ENCODE peak calls at places on chromosomes 4 and X, in four cellular contexts. C is OCI-LY7, G is SK-N-SH, I is hepatocyte. L is an unnamed sample.
A peak's percentile ranks its signal among the peaks of the same experiment; 100 is the strongest.

GRCh38 chr4:155639674-155640529 is 26.7 kb upstream of the GUCY1A1 start:
- DNase-seq in C (no peak), G (no peak), I (no peak), L (peak; percentile 16)

GRCh38 chr4:168766537-168767316 is 243.3 kb downstream of the CBR4 start:
- DNase-seq in C (no peak), G (no peak), I (no peak), L (peak; percentile 92)

GRCh38 chr4:139454646-139455045 is 725 bp downstream of the RAB33B start:
- DNase-seq in C (peak; percentile 31), G (no peak), I (no peak), L (no peak)

GRCh38 chr4:105896461-105896939 is 1.2 kb downstream of the NPNT start:
- DNase-seq in C (no peak), G (no peak), I (no peak), L (no peak)

GRCh38 chr4:117154251-117154650 is 68.9 kb upstream of the TRAM1L1 start:
- DNase-seq in C (no peak), G (no peak), I (no peak), L (no peak)

GRCh38 chrX:6990552-6991193 is 156.8 kb upstream of the STS start:
- DNase-seq in C (no peak), G (no peak), I (no peak), L (no peak)

GRCh38 chr4:76683154-76683553 is 214.8 kb downstream of the SOWAHB start:
- DNase-seq in C (no peak), G (no peak), I (no peak), L (no peak)

GRCh38 chr4:24428850-24429249 is 155.5 kb downstream of the DHX15 start:
- DNase-seq in C (no peak), G (no peak), I (no peak), L (no peak)

GRCh38 chr4:145618210-145618911 is 824 bp upstream of the MMAA start:
- DNase-seq in C (peak; percentile 40), G (peak; percentile 29), I (peak; percentile 15), L (no peak)

GRCh38 chr4:176988226-176988625 is 195.5 kb upstream of the VEGFC start:
- DNase-seq in C (no peak), G (no peak), I (peak; percentile 55), L (peak; percentile 92)

GRCh38 chrX:26586570-26586969 is 370.6 kb downstream of the MAGEB5 start:
- DNase-seq in C (no peak), G (no peak), I (no peak), L (no peak)

GRCh38 chr4:26871611-26872010 is 11.0 kb downstream of the STIM2 start:
- DNase-seq in C (no peak), G (peak; percentile 35), I (no peak), L (peak; percentile 71)

GRCh38 chr4:40856836-40857362 is 107.1 kb downstream of the NSUN7 start:
- DNase-seq in C (peak; percentile 79), G (peak; percentile 96), I (peak; percentile 84), L (peak; percentile 42)

GRCh38 chr4:141158219-141158618 is 24.9 kb upstream of the RNF150 start:
- DNase-seq in C (peak; percentile 38), G (peak; percentile 39), I (peak; percentile 44), L (no peak)

GRCh38 chr4:20376070-20376469 is 124.4 kb downstream of the SLIT2 start:
- DNase-seq in C (no peak), G (no peak), I (no peak), L (no peak)

GRCh38 chr4:40718571-40718970 is 31.2 kb upstream of the NSUN7 start:
- DNase-seq in C (no peak), G (no peak), I (peak; percentile 16), L (no peak)

GRCh38 chrX:69387559-69388487 is 116.3 kb upstream of the NALF2 start:
- DNase-seq in C (no peak), G (peak; percentile 78), I (peak; percentile 66), L (no peak)

GRCh38 chrX:33183366-33183765 is 28.0 kb downstream of the DMD start:
- DNase-seq in C (peak; percentile 94), G (peak; percentile 9), I (peak; percentile 15), L (peak; percentile 8)

GRCh38 chr4:7313991-7314390 is 120.7 kb downstream of the PSAPL1 start:
- DNase-seq in C (no peak), G (no peak), I (no peak), L (no peak)

GRCh38 chr4:7315286-7315685 is 119.4 kb downstream of the PSAPL1 start:
- DNase-seq in C (no peak), G (no peak), I (no peak), L (no peak)

GRCh38 chr4:7315935-7316334 is 118.8 kb downstream of the PSAPL1 start:
- DNase-seq in C (no peak), G (no peak), I (no peak), L (no peak)

GRCh38 chr4:7312691-7313090 is 120.4 kb downstream of the SORCS2 start:
- DNase-seq in C (no peak), G (no peak), I (no peak), L (no peak)

DNA sequence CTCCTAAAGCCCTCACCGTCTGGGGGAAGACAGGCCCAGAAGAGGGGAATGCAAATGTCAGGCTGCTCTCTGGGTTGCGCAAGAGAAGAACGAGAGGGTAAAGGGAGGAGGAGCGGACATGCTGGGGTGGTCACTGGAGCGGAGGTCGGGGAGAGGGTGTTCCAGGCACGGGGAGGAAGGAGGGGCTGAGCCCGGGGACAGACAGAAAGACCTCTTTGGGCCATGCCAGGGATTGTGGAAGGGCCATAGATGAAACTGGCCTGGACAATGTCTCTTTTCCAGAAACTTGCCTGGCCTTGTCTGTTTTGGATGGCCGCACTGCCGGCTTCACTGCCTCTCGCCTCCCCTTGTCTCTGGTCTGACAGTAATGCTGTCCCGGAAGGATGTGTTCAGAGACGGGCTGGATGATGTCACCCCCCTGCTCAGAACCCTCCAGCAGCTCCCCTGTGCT is 121.0 kb downstream of the SORCS2 start:
- DNase-seq in C (no peak), G (no peak), I (no peak), L (no peak)
- H3K4me1 ChIP-seq in C (no peaks in the 10 kb centered on the region), G (no peaks in the 10 kb centered on the region), I (no peaks in the 10 kb centered on the region), L (no peaks in the 10 kb centered on the region)

DNA sequence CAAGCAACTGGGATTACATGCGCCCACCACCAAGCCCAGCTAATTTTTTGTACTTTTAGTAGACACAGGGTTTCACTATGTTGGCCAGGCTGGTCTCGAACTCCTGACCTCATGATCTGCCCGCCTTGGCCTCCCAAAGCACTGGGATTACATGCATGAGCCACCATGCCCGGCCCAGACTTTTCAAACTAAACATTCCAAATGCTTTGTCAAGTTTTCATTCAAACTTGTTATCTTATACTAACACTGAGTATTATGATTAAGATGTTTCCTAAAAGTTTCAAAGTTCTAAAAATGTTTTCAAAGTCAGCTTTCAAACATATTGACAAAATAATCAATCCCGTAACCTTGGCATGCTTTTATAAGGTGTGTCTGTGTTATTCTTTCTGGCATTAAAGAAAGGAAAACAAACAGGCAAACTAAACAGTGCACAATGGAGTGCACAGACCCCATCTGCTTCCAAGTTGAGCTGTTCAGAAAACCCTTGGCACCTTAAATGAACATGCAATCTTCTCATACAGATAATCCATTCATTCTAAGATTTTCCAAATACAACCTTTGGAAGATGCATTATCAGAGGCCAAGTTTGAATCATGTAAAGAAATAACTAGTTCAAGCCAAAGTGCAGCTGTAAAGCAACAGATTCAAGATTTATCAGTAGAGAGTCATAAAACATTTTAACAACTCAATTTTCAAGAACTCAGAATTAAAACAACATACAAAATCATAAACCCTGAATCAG is 49.1 kb downstream of the ABCG2 start:
- DNase-seq in C (no peak), G (no peak), I (no peak), L (no peak)
- H2AFZ ChIP-seq in C (no peak overlapping the region), G (no peak overlapping the region), I (no peak overlapping the region), L (no peak overlapping the region)

GRCh38 chr4:102533916-102534315 is 32.8 kb downstream of the NFKB1 start:
- DNase-seq in C (no peak), G (no peak), I (no peak), L (no peak)

GRCh38 chr4:102529977-102530376 is 28.8 kb downstream of the NFKB1 start:
- DNase-seq in C (no peak), G (no peak), I (no peak), L (no peak)

GRCh38 chr4:102530986-102531385 is 29.8 kb downstream of the NFKB1 start:
- DNase-seq in C (no peak), G (no peak), I (no peak), L (no peak)

GRCh38 chr4:102533348-102533747 is 32.2 kb downstream of the NFKB1 start:
- DNase-seq in C (no peak), G (no peak), I (no peak), L (no peak)

GRCh38 chr4:102531441-102531840 is 30.3 kb downstream of the NFKB1 start:
- DNase-seq in C (no peak), G (no peak), I (no peak), L (peak; percentile 53)
- H3K4me1 ChIP-seq in C (no peaks in the 10 kb centered on the region), G (no peaks in the 10 kb centered on the region), I (peaks cover 32% of the 10 kb centered on the region), L (peaks cover 22% of the 10 kb centered on the region)

GRCh38 chr4:185384061-185384460 is 11.7 kb downstream of the LRP2BP start:
- DNase-seq in C (no peak), G (no peak), I (no peak), L (no peak)

GRCh38 chr4:185382754-185383153 is 13.0 kb downstream of the LRP2BP start:
- DNase-seq in C (no peak), G (no peak), I (no peak), L (no peak)

GRCh38 chr4:185383451-185383850 is 12.3 kb downstream of the LRP2BP start:
- DNase-seq in C (no peak), G (no peak), I (no peak), L (no peak)

GRCh38 chr4:185387957-185388356 is 7.8 kb downstream of the LRP2BP start:
- DNase-seq in C (no peak), G (no peak), I (no peak), L (no peak)

GRCh38 chr4:185384877-185385465 is 10.8 kb downstream of the LRP2BP start:
- DNase-seq in C (no peak), G (no peak), I (no peak), L (no peak)
- H2AFZ ChIP-seq in C (no peak overlapping the region), G (no peak overlapping the region), I (no peak overlapping the region), L (no peak overlapping the region)

GRCh38 chr4:114279066-114279465 is 299.6 kb upstream of the ARSJ start:
- DNase-seq in C (no peak), G (no peak), I (no peak), L (peak; percentile 67)

GRCh38 chr4:114282937-114283336 is 303.5 kb upstream of the ARSJ start:
- DNase-seq in C (no peak), G (no peak), I (no peak), L (no peak)

GRCh38 chr4:114281561-114281960 is 302.1 kb upstream of the ARSJ start:
- DNase-seq in C (no peak), G (no peak), I (no peak), L (peak; percentile 96)

GRCh38 chr4:114273246-114273645 is 293.8 kb upstream of the ARSJ start:
- DNase-seq in C (no peak), G (no peak), I (no peak), L (no peak)

DNA sequence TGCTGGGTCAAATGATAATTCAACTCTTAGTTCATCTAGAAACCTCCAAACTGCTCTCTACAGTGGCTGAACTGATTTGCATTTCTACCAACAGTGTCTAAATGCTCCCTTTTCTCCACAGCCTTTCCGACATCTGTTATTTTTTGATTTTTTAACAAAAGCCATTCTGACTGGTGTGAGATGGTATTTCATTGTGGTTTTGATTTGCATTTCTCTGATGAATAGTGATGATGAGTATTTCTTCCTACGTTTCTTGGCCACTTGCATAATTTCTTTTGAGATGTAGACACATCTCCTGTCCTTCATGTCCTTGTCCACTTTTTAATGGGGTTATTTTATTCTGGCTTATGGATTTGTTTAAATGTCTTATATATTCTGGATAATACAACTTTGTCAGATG is 298.2 kb upstream of the ARSJ start:
- DNase-seq in C (no peak), G (no peak), I (no peak), L (peak; percentile 84)
- H3K4me1 ChIP-seq in C (no peaks in the 10 kb centered on the region), G (no peaks in the 10 kb centered on the region), I (no peaks in the 10 kb centered on the region), L (peaks cover 38% of the 10 kb centered on the region)

GRCh38 chr4:55396305-55397023 is 707 bp downstream of the TMEM165 start:
- DNase-seq in C (peak; percentile 70), G (peak; percentile 79), I (peak; percentile 76), L (peak; percentile 31)
- H2AFZ ChIP-seq in C (peak overlapping the region; percentile 21), G (no peak overlapping the region), I (no peak overlapping the region), L (no peak overlapping the region)